ENCODE peak calls at places on chromosomes 7 and 10, in four cellular contexts. C is germinal center; T is psoas muscle; U is naive thymus-derived CD8-positive, alpha-beta T cell. A is an unnamed sample.

GRCh38 chr10:96188911-96189310 is 58.8 kb downstream of the ZNF518A start:
- DNase-seq in C (no peak), U (no peak), T (no peak), A (peak)

GRCh38 chr7:116621649-116622048 is 50.3 kb upstream of the MET start:
- DNase-seq in T (no peak), C (no peak), U (no peak), A (no peak)

GRCh38 chr7:138116156-138116555 is 39.9 kb downstream of the AKR1D1 start:
- DNase-seq in U (no peak), T (no peak), C (no peak), A (peak)

GRCh38 chr7:15508258-15508657 is 53.6 kb downstream of the AGMO start:
- DNase-seq in T (no peak), U (no peak), C (no peak), A (no peak)

GRCh38 chr10:131850490-131850880 is 50.3 kb upstream of the PPP2R2D start:
- DNase-seq in U (no peak), C (no peak), T (no peak), A (no peak)

GRCh38 chr10:23525406-23525805 is 86.5 kb downstream of the OTUD1 start:
- DNase-seq in U (no peak), C (peak), T (no peak), A (peak)

GRCh38 chr7:114722562-114722961 is 199.3 kb upstream of the MDFIC start:
- DNase-seq in C (no peak), T (no peak), U (no peak), A (no peak)

GRCh38 chr7:128168667-128169210 is 72.3 kb upstream of the LEP start:
- DNase-seq in C (no peak), U (peak), T (peak), A (peak)

GRCh38 chr10:93973748-93974445 is 19.8 kb upstream of the PLCE1 start:
- DNase-seq in U (no peak), C (no peak), T (no peak), A (no peak)